ENCODE peak calls at places on chromosomes 13 and 19, in ten cellular contexts. R, H, M, A, K, L, N, D, T and Q are unnamed samples.

GRCh38 chr19:18488838-18489626 is 32.8 kb downstream of the ELL start:
- DNase-seq in D (no peak), T (no peak), A (no peak), L (no peak), M (peak; percentile 45), R (no peak), N (no peak), H (no peak), K (no peak), Q (no peak)

GRCh38 chr13:21675095-21676007 is 4.5 kb downstream of the FGF9 start:
- DNase-seq in N (no peak), D (no peak), L (no peak), H (no peak), M (peak; percentile 54), K (no peak), A (no peak), T (no peak), R (no peak), Q (peak; percentile 36)

GRCh38 chr13:66508153-66508909 is 721.8 kb downstream of the PCDH9 start:
- DNase-seq in R (no peak), L (no peak), H (peak; percentile 43), N (peak; percentile 38), D (no peak), M (no peak), A (no peak), K (no peak), T (no peak), Q (no peak)

GRCh38 chr19:35144600-35145436 is 1.8 kb downstream of the FXYD7 start:
- DNase-seq in M (peak; percentile 84), T (no peak), H (no peak), N (no peak), R (no peak), A (no peak), L (no peak), D (no peak), K (no peak), Q (peak; percentile 36)

GRCh38 chr13:24038846-24039330 is 121.6 kb upstream of the SPATA13 start:
- DNase-seq in A (no peak), N (peak; percentile 74), K (no peak), T (no peak), D (peak; percentile 76), R (peak; percentile 60), H (no peak), M (peak; percentile 16), L (peak; percentile 81), Q (no peak)

GRCh38 chr13:100304241-100304640 is 215.3 kb downstream of the PCCA start:
- DNase-seq in K (no peak), N (no peak), R (no peak), H (no peak), M (no peak), A (no peak), T (no peak), L (no peak), D (no peak), Q (no peak)

GRCh38 chr19:40231544-40232424 is 5.3 kb upstream of the CCNP start:
- DNase-seq in M (no peak), A (no peak), D (no peak), T (no peak), R (no peak), H (no peak), K (no peak), L (no peak), N (no peak), Q (no peak)

GRCh38 chr19:55546822-55547614 is 1.7 kb upstream of the SBK3 start:
- DNase-seq in K (peak; percentile 83), T (peak; percentile 83), L (peak; percentile 69), N (peak; percentile 84), H (peak; percentile 77), D (no peak), R (peak; percentile 68), A (peak; percentile 51), M (peak; percentile 55), Q (no peak)

GRCh38 chr13:84648069-84648640 is 765.9 kb upstream of the SLITRK1 start:
- DNase-seq in T (no peak), A (no peak), N (no peak), M (no peak), L (no peak), R (no peak), D (no peak), H (peak; percentile 29), K (no peak), Q (no peak)

GRCh38 chr13:48532146-48532472 is 771 bp downstream of the RCBTB2 start:
- DNase-seq in D (peak; percentile 31), T (no peak), M (no peak), R (peak; percentile 78), L (no peak), N (peak; percentile 52), K (no peak), H (peak; percentile 61), A (no peak), Q (no peak)

GRCh38 chr13:114282143-114282685 is 813 bp downstream of the UPF3A start:
- DNase-seq in K (peak; percentile 17), T (peak; percentile 80), M (peak; percentile 44), L (no peak), N (peak; percentile 65), A (peak; percentile 24), R (peak; percentile 81), H (peak; percentile 75), D (no peak), Q (peak; percentile 54)

GRCh38 chr13:49292742-49293498 is 45.2 kb downstream of the CDADC1 start:
- DNase-seq in A (no peak), L (no peak), M (no peak), K (peak; percentile 79), T (no peak), R (peak; percentile 89), N (peak; percentile 96), D (no peak), H (peak; percentile 92), Q (no peak)

GRCh38 chr13:20028953-20029352 is 70.4 kb downstream of the ZMYM2 start:
- DNase-seq in T (no peak), H (no peak), N (no peak), D (no peak), A (no peak), R (no peak), L (no peak), K (no peak), M (no peak), Q (no peak)

GRCh38 chr13:20019033-20019432 is 60.5 kb downstream of the ZMYM2 start:
- DNase-seq in H (no peak), K (no peak), R (no peak), M (no peak), D (no peak), T (no peak), A (no peak), N (no peak), L (no peak), Q (peak; percentile 28)

DNA sequence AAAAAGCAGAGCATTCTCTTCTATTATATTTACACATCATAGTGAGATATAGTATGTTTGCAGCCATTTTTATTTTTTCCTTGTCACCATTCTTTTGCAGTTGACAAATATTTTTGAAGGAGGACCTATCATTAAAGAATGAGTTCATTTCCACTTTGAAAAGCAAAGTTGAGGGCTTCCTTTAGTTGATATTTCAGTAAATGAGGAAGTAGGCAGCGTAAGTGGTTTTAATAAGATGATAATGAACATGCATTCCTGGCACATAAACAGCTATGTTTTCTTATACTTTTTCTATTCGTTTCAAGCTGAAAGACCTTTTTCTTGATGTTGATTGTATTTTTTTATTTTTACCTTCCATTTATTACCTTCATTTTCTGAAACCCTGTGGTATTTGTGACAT is 66.2 kb downstream of the ZMYM2 start:
- DNase-seq in N (no peak), M (no peak), D (no peak), R (no peak), H (no peak), T (no peak), K (no peak), L (no peak), A (no peak), Q (no peak)
- TF ChIP-seq CTCF in N (no peak), M (no peak), D (no peak), R (no peak), H (no peak), T (no peak), K (no peak), L (no peak), A (no peak), Q (no peak)

DNA sequence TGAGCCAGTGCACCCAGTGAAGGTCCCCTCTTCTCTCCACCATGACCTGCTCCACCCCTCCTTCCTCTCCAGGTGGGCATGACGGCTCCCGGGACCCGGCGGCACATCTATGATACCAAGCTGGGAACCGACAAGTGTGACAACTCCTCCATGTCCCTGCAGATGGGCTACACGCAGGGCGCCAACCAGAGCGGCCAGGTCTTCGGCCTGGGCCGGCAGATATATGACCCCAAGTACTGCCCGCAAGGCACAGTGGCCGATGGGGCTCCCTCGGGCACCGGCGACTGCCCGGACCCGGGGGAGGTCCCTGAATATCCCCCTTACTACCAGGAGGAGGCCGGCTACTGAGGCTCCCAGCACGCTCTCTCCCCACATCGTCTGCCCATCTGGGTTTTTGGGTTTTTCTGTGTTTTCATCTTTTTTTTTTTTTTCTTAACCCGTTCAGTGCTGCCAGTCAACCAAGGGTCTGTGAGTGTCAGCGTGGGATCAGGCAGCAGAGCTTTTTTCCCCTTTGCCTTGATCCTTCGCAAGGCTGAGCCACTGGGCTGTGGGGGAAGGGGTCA is 2.3 kb upstream of the ABCA7 start:
- DNase-seq in M (peak; percentile 13), N (no peak), D (no peak), K (no peak), H (no peak), A (no peak), L (no peak), T (no peak), R (no peak), Q (peak; percentile 61)
- H3K4me3 ChIP-seq in M (no peak overlapping the region), N (no peak overlapping the region), D (no peak overlapping the region), K (no peak overlapping the region), H (no peak overlapping the region), A (no peak overlapping the region), L (no peak overlapping the region), T (no peak overlapping the region), R (no peak overlapping the region), Q (no peak overlapping the region)

DNA sequence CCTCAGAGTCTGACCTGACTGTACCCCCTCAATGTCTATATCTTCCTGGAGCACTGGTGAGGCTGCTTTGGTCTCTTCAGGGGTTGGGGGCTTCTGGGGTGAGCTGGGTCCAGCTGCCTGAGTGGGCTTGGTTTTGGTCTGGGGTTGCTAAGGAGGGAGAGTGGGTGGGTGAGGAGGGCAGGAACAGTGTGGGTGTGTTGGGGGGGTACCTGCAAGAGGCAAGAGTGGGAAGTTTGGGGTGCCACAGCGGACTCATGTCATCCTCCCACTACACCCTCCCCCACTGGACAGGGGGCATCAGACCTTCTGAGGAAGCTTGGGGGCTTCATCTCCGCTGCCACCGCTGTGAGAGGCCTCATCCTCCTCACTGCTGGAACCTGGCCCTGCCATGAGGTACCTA is 13.6 kb downstream of the ZNF575 start:
- DNase-seq in N (no peak), K (no peak), H (no peak), R (no peak), M (no peak), L (no peak), T (no peak), A (no peak), D (no peak), Q (no peak)
- TF ChIP-seq CTCF in N (no peak), K (no peak), H (no peak), R (no peak), M (no peak), L (no peak), T (no peak), A (no peak), D (no peak), Q (no peak)

DNA sequence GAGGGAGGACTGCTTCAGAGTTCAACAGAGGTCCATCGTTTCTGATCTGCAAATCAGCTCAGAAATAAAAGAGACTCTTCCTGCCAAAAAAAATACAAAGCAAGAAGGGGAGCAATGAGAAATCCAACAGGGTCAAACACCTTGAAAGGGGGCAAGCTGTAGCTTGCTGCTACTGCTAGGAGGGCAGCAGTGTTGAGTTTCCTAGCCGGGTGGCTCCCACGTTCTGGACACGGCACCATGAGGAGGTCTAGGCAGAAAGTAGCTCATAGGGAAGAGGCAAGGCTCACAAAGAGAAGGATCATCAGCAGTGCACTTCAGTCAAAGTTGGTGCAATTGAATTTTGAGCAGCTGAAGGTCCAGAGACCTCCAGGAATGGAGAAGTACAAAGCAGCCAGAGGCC is 75.3 kb downstream of the FOXO1 start:
- DNase-seq in L (no peak), H (no peak), T (no peak), N (no peak), M (no peak), R (no peak), K (no peak), A (no peak), D (no peak), Q (no peak)
- H3K4me3 ChIP-seq in L (no peak overlapping the region), H (no peak overlapping the region), T (no peak overlapping the region), N (no peak overlapping the region), M (no peak overlapping the region), R (no peak overlapping the region), K (no peak overlapping the region), A (no peak overlapping the region), D (no peak overlapping the region), Q (no peak overlapping the region)